ENCODE peak calls at places on chromosomes 6 and 20, in five cellular contexts. G is H9, C is fibroblast of lung, Q is right lobe of liver, A is GM23248. T is an unnamed sample. For H3K4me1, the result is how much of the 10 kb centered on the place peaks cover.

GRCh38 chr6:26249959-26250805 is 114.8 kb upstream of the BTN3A2 start:
- DNase-seq in G (peak), C (peak), Q (peak), A (peak), T (peak)

GRCh38 chr20:60210779-60211617 is 252.8 kb downstream of the CDH26 start:
- DNase-seq in G (peak), C (peak), Q (peak), A (peak), T (peak)

GRCh38 chr6:1481326-1481725 is 92.0 kb downstream of the FOXF2 start:
- DNase-seq in G (no peak), C (peak), Q (no peak), A (peak), T (no peak)

GRCh38 chr20:51457281-51457932 is 85.1 kb downstream of the NFATC2 start:
- DNase-seq in G (no peak), C (peak), Q (no peak), A (peak), T (peak)

GRCh38 chr20:25336561-25337422 is 53.8 kb downstream of the ABHD12 start:
- DNase-seq in G (peak), C (peak), Q (no peak), A (peak), T (peak)

GRCh38 chr6:117776441-117776840 is 101.2 kb downstream of the NUS1 start:
- DNase-seq in G (no peak), C (no peak), Q (no peak), A (peak), T (no peak)

GRCh38 chr6:140077712-140078551 is 703.5 kb upstream of the CITED2 start:
- DNase-seq in G (no peak), C (peak), Q (no peak), A (no peak), T (no peak)

GRCh38 chr6:163520956-163521355 is 106.4 kb downstream of the QKI start:
- DNase-seq in G (no peak), C (no peak), Q (no peak), A (no peak), T (no peak)

GRCh38 chr6:35764238-35764896 is 12.0 kb upstream of the CLPSL2 start:
- DNase-seq in G (peak), C (no peak), Q (no peak), A (no peak), T (no peak)

DNA sequence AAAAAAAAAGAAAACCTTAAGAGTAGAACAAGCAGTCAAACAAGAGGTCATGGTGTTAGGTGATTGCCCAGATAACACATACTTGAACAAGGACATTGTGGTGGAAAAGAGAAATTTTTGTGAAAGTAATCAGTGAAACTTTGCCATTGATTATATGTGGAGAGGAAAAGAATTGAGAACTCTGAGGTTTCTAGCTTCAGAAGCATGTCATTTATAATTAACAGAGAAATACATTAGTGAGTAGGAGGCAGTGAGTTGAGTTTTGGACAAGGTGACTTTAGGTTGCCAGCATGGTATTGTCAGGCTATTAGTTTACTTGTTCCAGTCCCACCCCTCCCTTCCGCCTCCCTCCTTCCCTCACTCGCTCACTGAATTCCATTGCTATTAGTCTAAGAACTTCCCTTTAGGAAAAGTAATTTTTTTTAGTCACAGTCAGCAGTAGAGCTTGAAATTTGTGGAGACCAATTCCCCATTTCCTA is 17.2 kb downstream of the TAB2 start:
- DNase-seq in G (no peak), C (peak), Q (no peak), A (peak), T (no peak)
- H3K4me1 ChIP-seq in G (under half), C (under half), Q (under half), A (half or more), T (under half)

GRCh38 chr6:16800942-16801341 is 39.7 kb upstream of the ATXN1 start:
- DNase-seq in G (no peak), C (peak), Q (no peak), A (peak), T (no peak)

GRCh38 chr6:16803294-16804006 is 42.2 kb upstream of the ATXN1 start:
- DNase-seq in G (peak), C (peak), Q (no peak), A (no peak), T (peak)

GRCh38 chr6:16804007-16804303 is 42.7 kb upstream of the ATXN1 start:
- DNase-seq in G (no peak), C (no peak), Q (no peak), A (no peak), T (no peak)

GRCh38 chr6:16799279-16800193 is 38.3 kb upstream of the ATXN1 start:
- DNase-seq in G (no peak), C (peak), Q (no peak), A (peak), T (no peak)

GRCh38 chr6:16802071-16802470 is 40.8 kb upstream of the ATXN1 start:
- DNase-seq in G (no peak), C (peak), Q (no peak), A (peak), T (no peak)
- H3K4me1 ChIP-seq in G (under half), C (under half), Q (under half), A (under half), T (under half)

GRCh38 chr6:41713161-41713649 is 22.2 kb downstream of the TFEB start:
- DNase-seq in G (no peak), C (peak), Q (peak), A (peak), T (no peak)
- H3K4me1 ChIP-seq in G (under half), C (under half), Q (under half), A (under half), T (under half)

GRCh38 chr6:42896178-42896719 is 16.8 kb downstream of the RPL7L1 start:
- DNase-seq in G (no peak), C (no peak), Q (no peak), A (no peak), T (no peak)

GRCh38 chr6:42885702-42886101 is 6.3 kb downstream of the RPL7L1 start:
- DNase-seq in G (no peak), C (no peak), Q (no peak), A (no peak), T (no peak)

GRCh38 chr6:42891199-42891722 is 11.8 kb downstream of the RPL7L1 start:
- DNase-seq in G (no peak), C (no peak), Q (no peak), A (no peak), T (no peak)

GRCh38 chr6:42889815-42890214 is 10.4 kb downstream of the RPL7L1 start:
- DNase-seq in G (no peak), C (no peak), Q (no peak), A (no peak), T (no peak)

DNA sequence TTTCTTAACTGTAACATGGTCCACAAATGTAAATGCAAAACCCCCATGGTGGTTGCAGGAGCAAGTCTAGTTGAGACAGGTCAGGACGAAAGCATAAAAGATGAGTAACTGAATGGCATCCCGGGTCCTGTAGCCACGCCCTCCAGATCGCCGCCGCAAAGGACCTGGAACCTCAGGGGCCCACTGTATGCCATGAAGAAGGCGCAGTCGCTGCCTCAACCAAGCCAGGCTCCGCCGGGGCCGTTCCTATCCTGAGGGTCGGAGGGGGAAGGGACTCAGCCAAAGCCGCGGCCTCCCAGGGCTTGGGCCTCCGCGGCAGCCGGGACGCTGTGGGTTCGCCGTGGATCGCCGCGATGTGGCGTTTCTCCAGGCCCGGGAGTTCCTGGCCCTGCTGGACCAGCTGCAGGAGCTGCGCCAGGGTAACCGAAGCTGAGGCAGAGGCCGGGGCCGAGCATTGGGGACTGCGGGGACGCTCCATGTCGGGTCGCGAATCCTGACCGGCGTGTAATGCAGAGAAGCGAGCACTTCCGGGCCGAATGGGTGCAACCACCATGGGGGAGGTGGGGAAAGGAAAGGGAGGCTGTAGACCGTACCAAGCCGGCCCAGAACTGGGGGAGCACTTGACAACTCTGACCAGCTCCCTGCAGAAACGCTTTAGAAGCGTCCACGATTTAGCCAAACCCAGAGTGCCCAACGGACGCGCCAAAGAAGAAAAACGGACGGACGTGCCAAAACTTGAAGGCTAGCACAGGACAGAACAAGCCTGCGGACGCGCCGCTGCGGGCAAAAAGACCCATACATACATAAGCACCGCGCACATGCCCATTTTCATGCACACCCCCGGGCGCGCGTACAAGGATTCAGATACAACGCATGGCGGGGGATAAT is 11.1 kb downstream of the RPL7L1 start:
- DNase-seq in G (peak), C (peak), Q (peak), A (peak), T (peak)
- H3K4me1 ChIP-seq in G (under half), C (under half), Q (under half), A (under half), T (under half)

T was measured in mucosa of descending colon.